ENCODE peak calls at places on chromosomes 4 and X, in six cellular contexts. One of them, this sample, is unnamed.

GRCh38 chrX:136065044-136065671 is 79.9 kb downstream of the SLC9A6 start:
- DNase-seq in ovary: no peak
- DNase-seq in stimulated activated CD4-positive, alpha-beta T cell treated with anti-CD3 and anti-CD28 coated beads, Interleukin-15, amount 100 ng/mL, for 24 hours: peak
- DNase-seq in GM20000: no peak
- DNase-seq in activated effector memory CD4-positive, alpha-beta T cell treated with Interleukin-2 at 50 U/mL for 16 hours: peak
- DNase-seq in chondrocyte: no peak
- DNase-seq in this sample: no peak

GRCh38 chr4:137601924-137602323 is 69.6 kb upstream of the PCDH18 start:
- DNase-seq in ovary: no peak
- DNase-seq in stimulated activated CD4-positive, alpha-beta T cell treated with anti-CD3 and anti-CD28 coated beads, Interleukin-15, amount 100 ng/mL, for 24 hours: no peak
- DNase-seq in GM20000: no peak
- DNase-seq in activated effector memory CD4-positive, alpha-beta T cell treated with Interleukin-2 at 50 U/mL for 16 hours: no peak
- DNase-seq in chondrocyte: no peak
- DNase-seq in this sample: no peak

GRCh38 chr4:3529363-3529762 is 2.9 kb downstream of the LRPAP1 start:
- DNase-seq in ovary: no peak
- DNase-seq in stimulated activated CD4-positive, alpha-beta T cell treated with anti-CD3 and anti-CD28 coated beads, Interleukin-15, amount 100 ng/mL, for 24 hours: no peak
- DNase-seq in GM20000: peak
- DNase-seq in activated effector memory CD4-positive, alpha-beta T cell treated with Interleukin-2 at 50 U/mL for 16 hours: no peak
- DNase-seq in chondrocyte: peak
- DNase-seq in this sample: no peak

GRCh38 chr4:7806080-7806630 is 133.5 kb downstream of the AFAP1 start:
- DNase-seq in ovary: peak
- DNase-seq in stimulated activated CD4-positive, alpha-beta T cell treated with anti-CD3 and anti-CD28 coated beads, Interleukin-15, amount 100 ng/mL, for 24 hours: no peak
- DNase-seq in GM20000: no peak
- DNase-seq in activated effector memory CD4-positive, alpha-beta T cell treated with Interleukin-2 at 50 U/mL for 16 hours: no peak
- DNase-seq in chondrocyte: no peak
- DNase-seq in this sample: no peak

GRCh38 chrX:42021058-42021457 is 97.7 kb upstream of the CASK start:
- DNase-seq in ovary: no peak
- DNase-seq in stimulated activated CD4-positive, alpha-beta T cell treated with anti-CD3 and anti-CD28 coated beads, Interleukin-15, amount 100 ng/mL, for 24 hours: peak
- DNase-seq in GM20000: no peak
- DNase-seq in activated effector memory CD4-positive, alpha-beta T cell treated with Interleukin-2 at 50 U/mL for 16 hours: no peak
- DNase-seq in chondrocyte: no peak
- DNase-seq in this sample: no peak

GRCh38 chrX:128975716-128976115 is 547.6 kb downstream of the SMARCA1 start:
- DNase-seq in ovary: no peak
- DNase-seq in stimulated activated CD4-positive, alpha-beta T cell treated with anti-CD3 and anti-CD28 coated beads, Interleukin-15, amount 100 ng/mL, for 24 hours: peak
- DNase-seq in GM20000: peak
- DNase-seq in activated effector memory CD4-positive, alpha-beta T cell treated with Interleukin-2 at 50 U/mL for 16 hours: no peak
- DNase-seq in chondrocyte: no peak
- DNase-seq in this sample: peak

GRCh38 chrX:9966775-9967408 is at the start of gene CLDN34:
- DNase-seq in ovary: no peak
- DNase-seq in stimulated activated CD4-positive, alpha-beta T cell treated with anti-CD3 and anti-CD28 coated beads, Interleukin-15, amount 100 ng/mL, for 24 hours: no peak
- DNase-seq in GM20000: no peak
- DNase-seq in activated effector memory CD4-positive, alpha-beta T cell treated with Interleukin-2 at 50 U/mL for 16 hours: no peak
- DNase-seq in chondrocyte: no peak
- DNase-seq in this sample: no peak

GRCh38 chrX:64186974-64187761 is 18.3 kb downstream of the AMER1 start:
- DNase-seq in ovary: no peak
- DNase-seq in stimulated activated CD4-positive, alpha-beta T cell treated with anti-CD3 and anti-CD28 coated beads, Interleukin-15, amount 100 ng/mL, for 24 hours: no peak
- DNase-seq in GM20000: no peak
- DNase-seq in activated effector memory CD4-positive, alpha-beta T cell treated with Interleukin-2 at 50 U/mL for 16 hours: no peak
- DNase-seq in chondrocyte: no peak
- DNase-seq in this sample: no peak

GRCh38 chr4:67035501-67035900 is 509.8 kb downstream of the CENPC start:
- DNase-seq in ovary: no peak
- DNase-seq in stimulated activated CD4-positive, alpha-beta T cell treated with anti-CD3 and anti-CD28 coated beads, Interleukin-15, amount 100 ng/mL, for 24 hours: no peak
- DNase-seq in GM20000: no peak
- DNase-seq in activated effector memory CD4-positive, alpha-beta T cell treated with Interleukin-2 at 50 U/mL for 16 hours: no peak
- DNase-seq in chondrocyte: no peak
- DNase-seq in this sample: no peak

GRCh38 chr4:80989921-80990544 is 40.5 kb upstream of the BMP3 start:
- DNase-seq in ovary: no peak
- DNase-seq in stimulated activated CD4-positive, alpha-beta T cell treated with anti-CD3 and anti-CD28 coated beads, Interleukin-15, amount 100 ng/mL, for 24 hours: no peak
- DNase-seq in GM20000: peak
- DNase-seq in activated effector memory CD4-positive, alpha-beta T cell treated with Interleukin-2 at 50 U/mL for 16 hours: no peak
- DNase-seq in chondrocyte: no peak
- DNase-seq in this sample: no peak

GRCh38 chr4:176708771-176709311 is 83.9 kb downstream of the VEGFC start:
- DNase-seq in ovary: no peak
- DNase-seq in stimulated activated CD4-positive, alpha-beta T cell treated with anti-CD3 and anti-CD28 coated beads, Interleukin-15, amount 100 ng/mL, for 24 hours: no peak
- DNase-seq in GM20000: no peak
- DNase-seq in activated effector memory CD4-positive, alpha-beta T cell treated with Interleukin-2 at 50 U/mL for 16 hours: no peak
- DNase-seq in chondrocyte: no peak
- DNase-seq in this sample: no peak

GRCh38 chr4:98482503-98482846 is 175.9 kb downstream of the TSPAN5 start:
- DNase-seq in ovary: no peak
- DNase-seq in stimulated activated CD4-positive, alpha-beta T cell treated with anti-CD3 and anti-CD28 coated beads, Interleukin-15, amount 100 ng/mL, for 24 hours: no peak
- DNase-seq in GM20000: no peak
- DNase-seq in activated effector memory CD4-positive, alpha-beta T cell treated with Interleukin-2 at 50 U/mL for 16 hours: no peak
- DNase-seq in chondrocyte: no peak
- DNase-seq in this sample: no peak

GRCh38 chr4:24473309-24473721 is 111.0 kb downstream of the DHX15 start:
- DNase-seq in ovary: no peak
- DNase-seq in stimulated activated CD4-positive, alpha-beta T cell treated with anti-CD3 and anti-CD28 coated beads, Interleukin-15, amount 100 ng/mL, for 24 hours: no peak
- DNase-seq in GM20000: no peak
- DNase-seq in activated effector memory CD4-positive, alpha-beta T cell treated with Interleukin-2 at 50 U/mL for 16 hours: no peak
- DNase-seq in chondrocyte: no peak
- DNase-seq in this sample: peak

GRCh38 chrX:100424012-100424411 is 13.9 kb upstream of the PCDH19 start:
- DNase-seq in ovary: no peak
- DNase-seq in stimulated activated CD4-positive, alpha-beta T cell treated with anti-CD3 and anti-CD28 coated beads, Interleukin-15, amount 100 ng/mL, for 24 hours: no peak
- DNase-seq in GM20000: no peak
- DNase-seq in activated effector memory CD4-positive, alpha-beta T cell treated with Interleukin-2 at 50 U/mL for 16 hours: no peak
- DNase-seq in chondrocyte: no peak
- DNase-seq in this sample: no peak

GRCh38 chr4:24544208-24544607 is 40.1 kb downstream of the DHX15 start:
- DNase-seq in ovary: no peak
- DNase-seq in stimulated activated CD4-positive, alpha-beta T cell treated with anti-CD3 and anti-CD28 coated beads, Interleukin-15, amount 100 ng/mL, for 24 hours: no peak
- DNase-seq in GM20000: no peak
- DNase-seq in activated effector memory CD4-positive, alpha-beta T cell treated with Interleukin-2 at 50 U/mL for 16 hours: no peak
- DNase-seq in chondrocyte: no peak
- DNase-seq in this sample: no peak

GRCh38 chr4:109912706-109913621 is at the start of gene EGF:
- DNase-seq in ovary: no peak
- DNase-seq in stimulated activated CD4-positive, alpha-beta T cell treated with anti-CD3 and anti-CD28 coated beads, Interleukin-15, amount 100 ng/mL, for 24 hours: no peak
- DNase-seq in GM20000: no peak
- DNase-seq in activated effector memory CD4-positive, alpha-beta T cell treated with Interleukin-2 at 50 U/mL for 16 hours: no peak
- DNase-seq in chondrocyte: no peak
- DNase-seq in this sample: no peak

GRCh38 chr4:40576651-40577480 is 52.8 kb downstream of the RBM47 start:
- DNase-seq in ovary: peak
- DNase-seq in stimulated activated CD4-positive, alpha-beta T cell treated with anti-CD3 and anti-CD28 coated beads, Interleukin-15, amount 100 ng/mL, for 24 hours: peak
- DNase-seq in GM20000: peak
- DNase-seq in activated effector memory CD4-positive, alpha-beta T cell treated with Interleukin-2 at 50 U/mL for 16 hours: no peak
- DNase-seq in chondrocyte: no peak
- DNase-seq in this sample: no peak

This sample was measured in mesothelial cell of epicardium.